ENCODE peak calls at places on chromosomes 11 and 22, in four cellular contexts. X is cardiac fibroblast, P is T-helper 17 cell, W is activated T-cell treated with anti-CD3 and anti-CD28 coated beads for 48 hours. H is an unnamed sample.

GRCh38 chr11:128421577-128421976 is 165.8 kb downstream of the ETS1 start:
- DNase-seq in P (no peak), X (peak), W (no peak), H (peak)

GRCh38 chr11:369336-370018 is at the start of gene B4GALNT4:
- DNase-seq in W (no peak), X (peak), P (no peak), H (no peak)

GRCh38 chr11:1936072-1936780 is 10.9 kb upstream of the MRPL23 start:
- DNase-seq in W (no peak), X (no peak), P (no peak), H (no peak)

GRCh38 chr11:119618208-119618909 is 110.6 kb downstream of the NECTIN1 start:
- DNase-seq in P (no peak), X (peak), W (no peak), H (no peak)

GRCh38 chr11:65504671-65505433 is 6.0 kb downstream of the MALAT1 start:
- DNase-seq in P (no peak), W (no peak), X (peak), H (peak)

GRCh38 chr11:88886796-88887195 is 179.0 kb downstream of the GRM5 start:
- DNase-seq in X (peak), W (no peak), P (no peak), H (peak)

GRCh38 chr11:70107756-70108155 is 29.6 kb downstream of the ANO1 start:
- DNase-seq in X (no peak), P (no peak), W (no peak), H (no peak)

GRCh38 chr11:67732045-67732787 is 57.8 kb upstream of the ALDH3B2 start:
- DNase-seq in P (peak), X (no peak), W (peak), H (no peak)

GRCh38 chr11:14022251-14022650 is 59.7 kb downstream of the SPON1 start:
- DNase-seq in X (no peak), W (no peak), P (no peak), H (no peak)

GRCh38 chr11:127412722-127413121 is 412.2 kb upstream of the KIRREL3 start:
- DNase-seq in P (no peak), X (no peak), W (no peak), H (no peak)

GRCh38 chr11:9459573-9460321 is 1.1 kb upstream of the ZNF143 start:
- DNase-seq in X (peak), W (peak), P (no peak), H (peak)

GRCh38 chr11:82682003-82682751 is 51.5 kb downstream of the FAM181B start:
- DNase-seq in W (no peak), P (no peak), X (peak), H (peak)

GRCh38 chr22:42300286-42301071 is 30.0 kb upstream of the TCF20 start:
- DNase-seq in P (no peak), W (no peak), X (no peak), H (no peak)

GRCh38 chr22:26724414-26724813 is 67.0 kb downstream of the MIAT start:
- DNase-seq in X (no peak), P (no peak), W (no peak), H (no peak)